ENCODE peak calls at places on chromosome 2, in five cellular contexts. C is heart left ventricle, N is sigmoid colon, X is caudate nucleus, G is GM06990. T is an unnamed sample.

GRCh38 chr2:237889016-237889415 is 29.6 kb downstream of the RAMP1 start:
- DNase-seq in N (peak; percentile 56), C (no peak), X (no peak), G (no peak), T (no peak)

GRCh38 chr2:198917926-198918325 is 539.8 kb downstream of the SATB2 start:
- DNase-seq in N (no peak), C (no peak), G (no peak), X (no peak), T (no peak)

GRCh38 chr2:188426121-188426520 is 134.4 kb downstream of the GULP1 start:
- DNase-seq in N (no peak), X (no peak), C (no peak), G (no peak), T (no peak)

GRCh38 chr2:30663321-30663720 is 143.9 kb downstream of the CAPN13 start:
- DNase-seq in N (peak; percentile 15), C (no peak), X (no peak), G (no peak), T (no peak)

GRCh38 chr2:67674668-67675067 is 277.5 kb downstream of the ETAA1 start:
- DNase-seq in X (no peak), C (peak; percentile 35), N (no peak), G (no peak), T (no peak)

GRCh38 chr2:201959626-201960025 is 74.0 kb upstream of the FZD7 start:
- DNase-seq in G (no peak), C (no peak), N (peak; percentile 4), X (no peak), T (no peak)

GRCh38 chr2:60945341-60945740 is 64.0 kb downstream of the REL start:
- DNase-seq in G (no peak), N (no peak), X (no peak), C (no peak), T (no peak)

GRCh38 chr2:43083278-43083677 is 143.1 kb downstream of the ZFP36L2 start:
- DNase-seq in N (peak; percentile 80), C (peak; percentile 62), G (no peak), X (no peak), T (no peak)

GRCh38 chr2:43020296-43020695 is 206.1 kb downstream of the ZFP36L2 start:
- DNase-seq in X (no peak), C (no peak), G (no peak), N (no peak), T (no peak)

GRCh38 chr2:27903649-27904544 is 13.4 kb downstream of the BABAM2 start:
- DNase-seq in G (no peak), C (no peak), N (no peak), X (no peak), T (no peak)

GRCh38 chr2:178106053-178106452 is 6.2 kb upstream of the RBM45 start:
- DNase-seq in N (no peak), G (no peak), X (no peak), C (no peak), T (no peak)